ENCODE peak calls at places on chromosomes 3 and 15, in five cellular contexts. One of them, this sample, is unnamed.

GRCh38 chr15:43412096-43412495 is 41.2 kb downstream of the TUBGCP4 start:
- DNase-seq in mammary epithelial cell: no peak
- DNase-seq in HCT116: no peak
- DNase-seq in GM23338: no peak
- DNase-seq in astrocyte: no peak
- DNase-seq in this sample: no peak

GRCh38 chr3:62211675-62212429 is 161.5 kb downstream of the FEZF2 start:
- DNase-seq in mammary epithelial cell: no peak
- DNase-seq in HCT116: no peak
- DNase-seq in GM23338: peak
- DNase-seq in astrocyte: no peak
- DNase-seq in this sample: no peak

GRCh38 chr15:57158589-57158988 is 217.7 kb upstream of the CGNL1 start:
- DNase-seq in mammary epithelial cell: peak
- DNase-seq in HCT116: no peak
- DNase-seq in GM23338: no peak
- DNase-seq in astrocyte: peak
- DNase-seq in this sample: no peak

GRCh38 chr3:130948374-130948773 is 54.5 kb downstream of the ATP2C1 start:
- DNase-seq in mammary epithelial cell: no peak
- DNase-seq in HCT116: no peak
- DNase-seq in GM23338: no peak
- DNase-seq in astrocyte: no peak
- DNase-seq in this sample: no peak

GRCh38 chr15:64180235-64180824 is 17.5 kb upstream of the PPIB start:
- DNase-seq in mammary epithelial cell: no peak
- DNase-seq in HCT116: no peak
- DNase-seq in GM23338: peak
- DNase-seq in astrocyte: no peak
- DNase-seq in this sample: no peak

GRCh38 chr3:124584552-124585391 is 145.5 kb upstream of the UMPS start:
- DNase-seq in mammary epithelial cell: peak
- DNase-seq in HCT116: peak
- DNase-seq in GM23338: peak
- DNase-seq in astrocyte: peak
- DNase-seq in this sample: no peak

GRCh38 chr3:24225027-24225743 is 269.5 kb downstream of the THRB start:
- DNase-seq in mammary epithelial cell: no peak
- DNase-seq in HCT116: no peak
- DNase-seq in GM23338: no peak
- DNase-seq in astrocyte: no peak
- DNase-seq in this sample: no peak

GRCh38 chr15:57198654-57199241 is 177.6 kb upstream of the CGNL1 start:
- DNase-seq in mammary epithelial cell: peak
- DNase-seq in HCT116: no peak
- DNase-seq in GM23338: peak
- DNase-seq in astrocyte: peak
- DNase-seq in this sample: no peak

GRCh38 chr3:50264964-50265485 is 3.9 kb upstream of the SEMA3B start:
- DNase-seq in mammary epithelial cell: no peak
- DNase-seq in HCT116: peak
- DNase-seq in GM23338: peak
- DNase-seq in astrocyte: no peak
- DNase-seq in this sample: no peak

GRCh38 chr3:111338059-111338698 is 203.8 kb upstream of the CD96 start:
- DNase-seq in mammary epithelial cell: peak
- DNase-seq in HCT116: peak
- DNase-seq in GM23338: peak
- DNase-seq in astrocyte: peak
- DNase-seq in this sample: peak

GRCh38 chr15:60994842-60995495 is 234.1 kb downstream of the RORA start:
- DNase-seq in mammary epithelial cell: no peak
- DNase-seq in HCT116: no peak
- DNase-seq in GM23338: no peak
- DNase-seq in astrocyte: no peak
- DNase-seq in this sample: no peak

GRCh38 chr3:33717616-33717865 is 513 bp downstream of the CLASP2 start:
- DNase-seq in mammary epithelial cell: no peak
- DNase-seq in HCT116: peak
- DNase-seq in GM23338: peak
- DNase-seq in astrocyte: peak
- DNase-seq in this sample: no peak

GRCh38 chr3:10568549-10568948 is 63.2 kb upstream of the ATP2B2 start:
- DNase-seq in mammary epithelial cell: no peak
- DNase-seq in HCT116: no peak
- DNase-seq in GM23338: no peak
- DNase-seq in astrocyte: no peak
- DNase-seq in this sample: no peak

GRCh38 chr3:195829897-195830254 is 18.1 kb upstream of the MUC4 start:
- DNase-seq in mammary epithelial cell: no peak
- DNase-seq in HCT116: no peak
- DNase-seq in GM23338: no peak
- DNase-seq in astrocyte: no peak
- DNase-seq in this sample: no peak

GRCh38 chr3:160081958-160082533 is 93.4 kb downstream of the IL12A start:
- DNase-seq in mammary epithelial cell: no peak
- DNase-seq in HCT116: no peak
- DNase-seq in GM23338: no peak
- DNase-seq in astrocyte: no peak
- DNase-seq in this sample: no peak

GRCh38 chr3:123283074-123283473 is 81.3 kb downstream of the SEC22A start:
- DNase-seq in mammary epithelial cell: no peak
- DNase-seq in HCT116: no peak
- DNase-seq in GM23338: no peak
- DNase-seq in astrocyte: no peak
- DNase-seq in this sample: no peak

GRCh38 chr3:150036780-150037179 is 66.1 kb upstream of the PFN2 start:
- DNase-seq in mammary epithelial cell: no peak
- DNase-seq in HCT116: no peak
- DNase-seq in GM23338: no peak
- DNase-seq in astrocyte: no peak
- DNase-seq in this sample: no peak

DNA sequence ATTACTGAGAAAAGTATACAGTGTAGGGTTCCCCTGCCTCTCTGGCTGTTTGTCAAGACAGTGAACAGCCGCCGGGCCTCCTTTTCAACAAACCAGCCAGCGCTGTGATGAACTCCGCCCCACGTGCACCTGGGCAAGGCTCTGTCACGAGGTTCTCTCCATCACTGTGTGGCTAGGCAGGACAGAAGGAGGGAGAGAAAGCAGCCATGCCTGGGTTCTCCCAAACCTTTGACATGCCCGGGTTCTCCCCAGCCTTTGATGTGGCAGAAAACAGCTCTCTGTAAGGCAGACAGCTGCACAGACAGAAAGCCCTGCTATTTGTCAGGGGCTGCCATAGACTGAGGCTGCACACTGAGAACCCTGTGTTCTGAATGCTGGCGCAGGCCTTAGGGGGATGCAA is 101.4 kb upstream of the TRPM1 start:
- DNase-seq in mammary epithelial cell: no peak
- DNase-seq in HCT116: no peak
- DNase-seq in GM23338: no peak
- DNase-seq in astrocyte: no peak
- DNase-seq in this sample: peak
- H2AFZ ChIP-seq in mammary epithelial cell: no peak
- H2AFZ ChIP-seq in HCT116: no peak
- H2AFZ ChIP-seq in GM23338: no peak
- H2AFZ ChIP-seq in astrocyte: no peak
- H2AFZ ChIP-seq in this sample: no peak

GRCh38 chr3:146189519-146190173 is 28.7 kb upstream of the PLOD2 start:
- DNase-seq in mammary epithelial cell: peak
- DNase-seq in HCT116: peak
- DNase-seq in GM23338: peak
- DNase-seq in astrocyte: no peak
- DNase-seq in this sample: peak
- H2AFZ ChIP-seq in mammary epithelial cell: peak
- H2AFZ ChIP-seq in HCT116: peak
- H2AFZ ChIP-seq in GM23338: no peak
- H2AFZ ChIP-seq in astrocyte: no peak
- H2AFZ ChIP-seq in this sample: no peak

GRCh38 chr3:73815966-73816365 is 191.2 kb upstream of the PDZRN3 start:
- DNase-seq in mammary epithelial cell: peak
- DNase-seq in HCT116: no peak
- DNase-seq in GM23338: no peak
- DNase-seq in astrocyte: no peak
- DNase-seq in this sample: no peak
- H2AFZ ChIP-seq in mammary epithelial cell: peak
- H2AFZ ChIP-seq in HCT116: no peak
- H2AFZ ChIP-seq in GM23338: no peak
- H2AFZ ChIP-seq in astrocyte: no peak
- H2AFZ ChIP-seq in this sample: no peak

GRCh38 chr3:21163961-21164360 is 587.0 kb downstream of the ZNF385D start:
- DNase-seq in mammary epithelial cell: no peak
- DNase-seq in HCT116: no peak
- DNase-seq in GM23338: no peak
- DNase-seq in astrocyte: no peak
- DNase-seq in this sample: no peak
- H2AFZ ChIP-seq in mammary epithelial cell: no peak
- H2AFZ ChIP-seq in HCT116: no peak
- H2AFZ ChIP-seq in GM23338: no peak
- H2AFZ ChIP-seq in astrocyte: no peak
- H2AFZ ChIP-seq in this sample: no peak

GRCh38 chr3:119177321-119177720 is 3.9 kb downstream of the UPK1B start:
- DNase-seq in mammary epithelial cell: no peak
- DNase-seq in HCT116: no peak
- DNase-seq in GM23338: no peak
- DNase-seq in astrocyte: no peak
- DNase-seq in this sample: no peak

GRCh38 chr3:119176778-119177177 is 3.4 kb downstream of the UPK1B start:
- DNase-seq in mammary epithelial cell: no peak
- DNase-seq in HCT116: no peak
- DNase-seq in GM23338: no peak
- DNase-seq in astrocyte: no peak
- DNase-seq in this sample: no peak

GRCh38 chr3:119170821-119171220 is 2.6 kb upstream of the UPK1B start:
- DNase-seq in mammary epithelial cell: no peak
- DNase-seq in HCT116: no peak
- DNase-seq in GM23338: no peak
- DNase-seq in astrocyte: no peak
- DNase-seq in this sample: no peak

GRCh38 chr3:119173325-119173724 is at the start of gene UPK1B:
- DNase-seq in mammary epithelial cell: no peak
- DNase-seq in HCT116: no peak
- DNase-seq in GM23338: peak
- DNase-seq in astrocyte: no peak
- DNase-seq in this sample: no peak

GRCh38 chr3:119175869-119176756 is 2.7 kb downstream of the UPK1B start:
- DNase-seq in mammary epithelial cell: peak
- DNase-seq in HCT116: no peak
- DNase-seq in GM23338: no peak
- DNase-seq in astrocyte: peak
- DNase-seq in this sample: no peak
- H2AFZ ChIP-seq in mammary epithelial cell: peak
- H2AFZ ChIP-seq in HCT116: no peak
- H2AFZ ChIP-seq in GM23338: peak
- H2AFZ ChIP-seq in astrocyte: no peak
- H2AFZ ChIP-seq in this sample: no peak

GRCh38 chr3:171753665-171754408 is 56.4 kb downstream of the PLD1 start:
- DNase-seq in mammary epithelial cell: peak
- DNase-seq in HCT116: no peak
- DNase-seq in GM23338: no peak
- DNase-seq in astrocyte: peak
- DNase-seq in this sample: no peak
- H2AFZ ChIP-seq in mammary epithelial cell: peak
- H2AFZ ChIP-seq in HCT116: no peak
- H2AFZ ChIP-seq in GM23338: no peak
- H2AFZ ChIP-seq in astrocyte: no peak
- H2AFZ ChIP-seq in this sample: no peak

DNA sequence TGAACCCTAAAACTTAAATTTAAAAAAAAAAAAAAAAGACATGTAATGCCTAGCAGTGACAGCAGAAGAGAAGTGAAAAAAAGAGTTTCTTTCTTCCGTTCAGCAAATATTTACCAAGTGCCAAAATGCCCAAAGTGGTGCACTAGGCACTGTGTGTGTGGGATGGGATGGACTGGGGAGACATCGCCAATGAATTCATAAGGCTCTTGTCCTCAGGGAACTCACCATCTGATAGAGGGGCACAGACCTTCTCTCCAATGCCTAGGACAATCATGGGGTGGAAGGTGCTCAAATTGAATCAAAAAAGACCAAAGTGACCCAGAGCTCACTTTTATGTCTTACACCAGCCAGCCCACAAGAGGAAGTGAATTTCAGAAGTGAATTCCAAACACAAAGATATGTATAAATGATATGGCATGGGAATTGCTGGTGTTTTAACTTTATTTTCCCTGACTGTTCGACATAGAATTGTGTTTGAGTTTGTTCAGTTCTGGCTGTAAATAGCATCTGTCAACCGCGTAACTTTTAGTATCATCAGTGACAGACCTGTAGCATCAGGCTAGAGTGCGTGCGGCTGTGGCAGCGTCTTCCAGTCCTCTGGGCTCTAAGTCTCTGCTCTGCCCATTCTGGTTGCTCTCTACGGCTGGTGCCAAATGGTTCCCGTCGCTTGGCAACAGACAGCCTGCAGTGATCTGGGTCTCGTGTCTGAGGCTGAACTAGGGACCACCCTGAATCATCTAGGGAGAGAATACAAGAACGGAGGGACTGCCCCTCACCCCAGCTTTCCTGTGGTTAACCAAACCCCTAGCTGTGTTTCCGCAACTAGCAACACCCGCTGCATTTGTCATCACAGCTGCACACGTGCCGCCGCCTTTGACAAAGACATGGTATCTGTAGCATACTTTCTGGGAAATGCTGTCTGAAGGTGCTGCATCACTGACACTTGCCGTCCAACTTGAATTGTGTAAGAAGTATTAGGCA is 154.0 kb upstream of the THBS1 start:
- DNase-seq in mammary epithelial cell: peak
- DNase-seq in HCT116: no peak
- DNase-seq in GM23338: no peak
- DNase-seq in astrocyte: peak
- DNase-seq in this sample: no peak
- H2AFZ ChIP-seq in mammary epithelial cell: no peak
- H2AFZ ChIP-seq in HCT116: no peak
- H2AFZ ChIP-seq in GM23338: no peak
- H2AFZ ChIP-seq in astrocyte: no peak
- H2AFZ ChIP-seq in this sample: no peak

This sample was measured in OCI-LY7.